ENCODE peak calls at places on chromosome 3, in nine cellular contexts. One of them, this sample, is unnamed.

GRCh38 chr3:128456776-128457715 is 9.6 kb downstream of the DNAJB8 start:
- DNase-seq in HFF-Myc: no peak
- DNase-seq in stomach: no peak
- DNase-seq in lower lobe of right lung: no peak
- DNase-seq in neural progenitor cell: peak; percentile 58
- DNase-seq in sigmoid colon: no peak
- DNase-seq in astrocyte of the cerebellum: no peak
- DNase-seq in upper lobe of right lung: no peak
- DNase-seq in testis: no peak
- DNase-seq in this sample: no peak

GRCh38 chr3:113552851-113553250 is 20.5 kb downstream of the SIDT1 start:
- DNase-seq in neural progenitor cell: no peak
- DNase-seq in stomach: no peak
- DNase-seq in testis: no peak
- DNase-seq in astrocyte of the cerebellum: no peak
- DNase-seq in lower lobe of right lung: no peak
- DNase-seq in HFF-Myc: no peak
- DNase-seq in upper lobe of right lung: no peak
- DNase-seq in sigmoid colon: no peak
- DNase-seq in this sample: no peak

GRCh38 chr3:147191795-147192385 is 214.5 kb downstream of the ZIC4 start:
- DNase-seq in upper lobe of right lung: no peak
- DNase-seq in astrocyte of the cerebellum: peak; percentile 68
- DNase-seq in neural progenitor cell: peak; percentile 71
- DNase-seq in lower lobe of right lung: no peak
- DNase-seq in stomach: no peak
- DNase-seq in sigmoid colon: no peak
- DNase-seq in testis: peak; percentile 53
- DNase-seq in HFF-Myc: peak; percentile 48
- DNase-seq in this sample: peak; percentile 1

GRCh38 chr3:66472313-66473134 is 28.3 kb downstream of the LRIG1 start:
- DNase-seq in stomach: no peak
- DNase-seq in HFF-Myc: no peak
- DNase-seq in lower lobe of right lung: no peak
- DNase-seq in testis: no peak
- DNase-seq in upper lobe of right lung: no peak
- DNase-seq in neural progenitor cell: no peak
- DNase-seq in sigmoid colon: no peak
- DNase-seq in astrocyte of the cerebellum: no peak
- DNase-seq in this sample: peak; percentile 77

GRCh38 chr3:98901032-98901464 is 447 bp downstream of the DCBLD2 start:
- DNase-seq in lower lobe of right lung: peak; percentile 62
- DNase-seq in sigmoid colon: peak; percentile 80
- DNase-seq in HFF-Myc: no peak
- DNase-seq in neural progenitor cell: peak; percentile 80
- DNase-seq in stomach: peak; percentile 40
- DNase-seq in astrocyte of the cerebellum: no peak
- DNase-seq in testis: peak; percentile 64
- DNase-seq in upper lobe of right lung: peak; percentile 84
- DNase-seq in this sample: no peak

GRCh38 chr3:25447925-25448324 is 19.9 kb downstream of the RARB start:
- DNase-seq in stomach: no peak
- DNase-seq in HFF-Myc: no peak
- DNase-seq in neural progenitor cell: no peak
- DNase-seq in upper lobe of right lung: no peak
- DNase-seq in testis: no peak
- DNase-seq in sigmoid colon: no peak
- DNase-seq in astrocyte of the cerebellum: no peak
- DNase-seq in lower lobe of right lung: no peak
- DNase-seq in this sample: no peak

GRCh38 chr3:16675805-16676204 is 70.6 kb upstream of the DAZL start:
- DNase-seq in HFF-Myc: no peak
- DNase-seq in sigmoid colon: no peak
- DNase-seq in astrocyte of the cerebellum: no peak
- DNase-seq in testis: no peak
- DNase-seq in lower lobe of right lung: no peak
- DNase-seq in neural progenitor cell: no peak
- DNase-seq in upper lobe of right lung: no peak
- DNase-seq in stomach: no peak
- DNase-seq in this sample: no peak

GRCh38 chr3:95184038-95184437 is 1121.2 kb downstream of the NSUN3 start:
- DNase-seq in neural progenitor cell: no peak
- DNase-seq in stomach: no peak
- DNase-seq in sigmoid colon: no peak
- DNase-seq in testis: no peak
- DNase-seq in astrocyte of the cerebellum: no peak
- DNase-seq in upper lobe of right lung: no peak
- DNase-seq in HFF-Myc: no peak
- DNase-seq in lower lobe of right lung: no peak
- DNase-seq in this sample: no peak

GRCh38 chr3:127209840-127210653 is 17.1 kb downstream of the PRR23E start:
- DNase-seq in testis: no peak
- DNase-seq in upper lobe of right lung: no peak
- DNase-seq in sigmoid colon: peak; percentile 37
- DNase-seq in stomach: peak; percentile 16
- DNase-seq in HFF-Myc: no peak
- DNase-seq in neural progenitor cell: peak; percentile 24
- DNase-seq in astrocyte of the cerebellum: no peak
- DNase-seq in lower lobe of right lung: no peak
- DNase-seq in this sample: no peak

GRCh38 chr3:130515755-130516154 is 1.2 kb upstream of the COL6A6 start:
- DNase-seq in testis: no peak
- DNase-seq in neural progenitor cell: no peak
- DNase-seq in lower lobe of right lung: no peak
- DNase-seq in HFF-Myc: no peak
- DNase-seq in astrocyte of the cerebellum: no peak
- DNase-seq in stomach: no peak
- DNase-seq in sigmoid colon: no peak
- DNase-seq in upper lobe of right lung: no peak
- DNase-seq in this sample: no peak

GRCh38 chr3:38582941-38583645 is 66.4 kb downstream of the SCN5A start:
- DNase-seq in stomach: peak; percentile 18
- DNase-seq in lower lobe of right lung: peak; percentile 13
- DNase-seq in testis: peak; percentile 9
- DNase-seq in sigmoid colon: no peak
- DNase-seq in upper lobe of right lung: peak; percentile 57
- DNase-seq in neural progenitor cell: no peak
- DNase-seq in HFF-Myc: no peak
- DNase-seq in astrocyte of the cerebellum: no peak
- DNase-seq in this sample: no peak

GRCh38 chr3:56468184-56469106 is at the start of gene ERC2:
- DNase-seq in lower lobe of right lung: peak; percentile 47
- DNase-seq in sigmoid colon: no peak
- DNase-seq in stomach: peak; percentile 41
- DNase-seq in astrocyte of the cerebellum: no peak
- DNase-seq in HFF-Myc: no peak
- DNase-seq in testis: peak; percentile 55
- DNase-seq in neural progenitor cell: peak; percentile 97
- DNase-seq in upper lobe of right lung: peak; percentile 69
- DNase-seq in this sample: no peak

GRCh38 chr3:142129516-142130171 is 19.7 kb downstream of the TFDP2 start:
- DNase-seq in sigmoid colon: no peak
- DNase-seq in neural progenitor cell: no peak
- DNase-seq in HFF-Myc: no peak
- DNase-seq in stomach: no peak
- DNase-seq in upper lobe of right lung: no peak
- DNase-seq in lower lobe of right lung: no peak
- DNase-seq in astrocyte of the cerebellum: no peak
- DNase-seq in testis: no peak
- DNase-seq in this sample: no peak

GRCh38 chr3:45647148-45647619 is 42.0 kb upstream of the SACM1L start:
- DNase-seq in upper lobe of right lung: no peak
- DNase-seq in lower lobe of right lung: no peak
- DNase-seq in HFF-Myc: no peak
- DNase-seq in neural progenitor cell: no peak
- DNase-seq in sigmoid colon: no peak
- DNase-seq in stomach: no peak
- DNase-seq in testis: no peak
- DNase-seq in astrocyte of the cerebellum: peak; percentile 65
- DNase-seq in this sample: no peak

GRCh38 chr3:48637305-48637704 is 2.0 kb upstream of the SLC26A6 start:
- DNase-seq in HFF-Myc: no peak
- DNase-seq in testis: no peak
- DNase-seq in upper lobe of right lung: no peak
- DNase-seq in stomach: no peak
- DNase-seq in sigmoid colon: no peak
- DNase-seq in astrocyte of the cerebellum: no peak
- DNase-seq in neural progenitor cell: no peak
- DNase-seq in lower lobe of right lung: no peak
- DNase-seq in this sample: no peak

GRCh38 chr3:51692980-51693395 is 13.9 kb upstream of the GRM2 start:
- DNase-seq in upper lobe of right lung: no peak
- DNase-seq in astrocyte of the cerebellum: no peak
- DNase-seq in lower lobe of right lung: no peak
- DNase-seq in testis: no peak
- DNase-seq in sigmoid colon: no peak
- DNase-seq in neural progenitor cell: no peak
- DNase-seq in stomach: no peak
- DNase-seq in HFF-Myc: no peak
- DNase-seq in this sample: no peak

GRCh38 chr3:113330742-113331141 is 110.6 kb downstream of the CFAP44 start:
- DNase-seq in stomach: no peak
- DNase-seq in HFF-Myc: no peak
- DNase-seq in testis: peak; percentile 24
- DNase-seq in upper lobe of right lung: no peak
- DNase-seq in neural progenitor cell: no peak
- DNase-seq in astrocyte of the cerebellum: no peak
- DNase-seq in sigmoid colon: no peak
- DNase-seq in lower lobe of right lung: no peak
- DNase-seq in this sample: no peak

GRCh38 chr3:172869797-172870518 is 119.4 kb downstream of the ECT2 start:
- DNase-seq in neural progenitor cell: no peak
- DNase-seq in HFF-Myc: no peak
- DNase-seq in stomach: no peak
- DNase-seq in lower lobe of right lung: no peak
- DNase-seq in upper lobe of right lung: no peak
- DNase-seq in testis: no peak
- DNase-seq in sigmoid colon: no peak
- DNase-seq in astrocyte of the cerebellum: no peak
- DNase-seq in this sample: no peak

GRCh38 chr3:10479311-10479710 is 26.1 kb downstream of the ATP2B2 start:
- DNase-seq in testis: no peak
- DNase-seq in sigmoid colon: no peak
- DNase-seq in neural progenitor cell: no peak
- DNase-seq in HFF-Myc: no peak
- DNase-seq in upper lobe of right lung: no peak
- DNase-seq in stomach: no peak
- DNase-seq in lower lobe of right lung: no peak
- DNase-seq in astrocyte of the cerebellum: no peak
- DNase-seq in this sample: no peak
- H3K4me3 ChIP-seq in testis: no peak overlapping the region
- H3K4me3 ChIP-seq in sigmoid colon: no peak overlapping the region
- H3K4me3 ChIP-seq in neural progenitor cell: no peak overlapping the region
- H3K4me3 ChIP-seq in HFF-Myc: no peak overlapping the region
- H3K4me3 ChIP-seq in upper lobe of right lung: no peak overlapping the region
- H3K4me3 ChIP-seq in stomach: no peak overlapping the region
- H3K4me3 ChIP-seq in lower lobe of right lung: no peak overlapping the region
- H3K4me3 ChIP-seq in astrocyte of the cerebellum: no peak overlapping the region
- H3K4me3 ChIP-seq in this sample: no peak overlapping the region

GRCh38 chr3:1421577-1421976 is 328.8 kb downstream of the CNTN6 start:
- DNase-seq in upper lobe of right lung: no peak
- DNase-seq in sigmoid colon: no peak
- DNase-seq in stomach: no peak
- DNase-seq in astrocyte of the cerebellum: no peak
- DNase-seq in HFF-Myc: no peak
- DNase-seq in lower lobe of right lung: no peak
- DNase-seq in neural progenitor cell: no peak
- DNase-seq in testis: no peak
- DNase-seq in this sample: no peak
- TF ChIP-seq CTCF in upper lobe of right lung: no peak
- TF ChIP-seq CTCF in sigmoid colon: no peak
- TF ChIP-seq CTCF in stomach: no peak
- TF ChIP-seq CTCF in astrocyte of the cerebellum: no peak
- TF ChIP-seq CTCF in HFF-Myc: no peak
- TF ChIP-seq CTCF in lower lobe of right lung: no peak
- TF ChIP-seq CTCF in neural progenitor cell: no peak
- TF ChIP-seq CTCF in testis: no peak
- TF ChIP-seq CTCF in this sample: no peak

GRCh38 chr3:194488007-194488742 is 1.4 kb upstream of the ATP13A3 start:
- DNase-seq in lower lobe of right lung: no peak
- DNase-seq in sigmoid colon: no peak
- DNase-seq in HFF-Myc: no peak
- DNase-seq in neural progenitor cell: no peak
- DNase-seq in upper lobe of right lung: no peak
- DNase-seq in testis: no peak
- DNase-seq in stomach: no peak
- DNase-seq in astrocyte of the cerebellum: no peak
- DNase-seq in this sample: peak; percentile 92
- H3K4me3 ChIP-seq in lower lobe of right lung: peak overlapping the region; percentile 71
- H3K4me3 ChIP-seq in sigmoid colon: peak overlapping the region; percentile 72
- H3K4me3 ChIP-seq in HFF-Myc: peak overlapping the region; percentile 69
- H3K4me3 ChIP-seq in neural progenitor cell: no peak overlapping the region
- H3K4me3 ChIP-seq in upper lobe of right lung: peak overlapping the region; percentile 73
- H3K4me3 ChIP-seq in testis: peak overlapping the region; percentile 81
- H3K4me3 ChIP-seq in stomach: peak overlapping the region; percentile 72
- H3K4me3 ChIP-seq in astrocyte of the cerebellum: no peak overlapping the region
- H3K4me3 ChIP-seq in this sample: no peak overlapping the region

GRCh38 chr3:124579641-124580040 is 150.6 kb upstream of the UMPS start:
- DNase-seq in upper lobe of right lung: no peak
- DNase-seq in astrocyte of the cerebellum: no peak
- DNase-seq in lower lobe of right lung: no peak
- DNase-seq in neural progenitor cell: no peak
- DNase-seq in sigmoid colon: no peak
- DNase-seq in testis: no peak
- DNase-seq in stomach: no peak
- DNase-seq in HFF-Myc: no peak
- DNase-seq in this sample: no peak

GRCh38 chr3:124577494-124578167 is 152.6 kb upstream of the UMPS start:
- DNase-seq in lower lobe of right lung: no peak
- DNase-seq in stomach: no peak
- DNase-seq in sigmoid colon: no peak
- DNase-seq in upper lobe of right lung: no peak
- DNase-seq in testis: no peak
- DNase-seq in astrocyte of the cerebellum: no peak
- DNase-seq in neural progenitor cell: no peak
- DNase-seq in HFF-Myc: no peak
- DNase-seq in this sample: no peak

GRCh38 chr3:124572851-124573405 is 157.3 kb upstream of the UMPS start:
- DNase-seq in neural progenitor cell: no peak
- DNase-seq in testis: no peak
- DNase-seq in astrocyte of the cerebellum: no peak
- DNase-seq in stomach: no peak
- DNase-seq in upper lobe of right lung: no peak
- DNase-seq in sigmoid colon: no peak
- DNase-seq in lower lobe of right lung: no peak
- DNase-seq in HFF-Myc: no peak
- DNase-seq in this sample: no peak

GRCh38 chr3:124574012-124574411 is 156.2 kb upstream of the UMPS start:
- DNase-seq in lower lobe of right lung: no peak
- DNase-seq in neural progenitor cell: no peak
- DNase-seq in upper lobe of right lung: no peak
- DNase-seq in stomach: no peak
- DNase-seq in sigmoid colon: no peak
- DNase-seq in astrocyte of the cerebellum: no peak
- DNase-seq in HFF-Myc: no peak
- DNase-seq in testis: no peak
- DNase-seq in this sample: no peak

GRCh38 chr3:124576565-124577493 is 153.4 kb upstream of the UMPS start:
- DNase-seq in neural progenitor cell: no peak
- DNase-seq in astrocyte of the cerebellum: no peak
- DNase-seq in lower lobe of right lung: no peak
- DNase-seq in upper lobe of right lung: no peak
- DNase-seq in testis: no peak
- DNase-seq in sigmoid colon: no peak
- DNase-seq in HFF-Myc: no peak
- DNase-seq in stomach: no peak
- DNase-seq in this sample: no peak
- TF ChIP-seq CTCF in neural progenitor cell: no peak
- TF ChIP-seq CTCF in astrocyte of the cerebellum: no peak
- TF ChIP-seq CTCF in lower lobe of right lung: no peak
- TF ChIP-seq CTCF in upper lobe of right lung: no peak
- TF ChIP-seq CTCF in testis: no peak
- TF ChIP-seq CTCF in sigmoid colon: peak; percentile 45
- TF ChIP-seq CTCF in HFF-Myc: no peak
- TF ChIP-seq CTCF in stomach: no peak
- TF ChIP-seq CTCF in this sample: no peak

This sample was measured in keratinocyte.